ENCODE peak calls at places on chromosomes 7 and 10, in seven cellular contexts. G is stimulated activated naive CD4-positive, alpha-beta T cell; N is H7; X is psoas muscle; V is activated CD4-positive, alpha-beta T cell treated with anti-CD3 and anti-CD28 coated beads for 4 hours; E is stomach; A is mucosa of descending colon. U is an unnamed sample.

GRCh38 chr7:19665399-19666008 is 43.3 kb downstream of the POLR1F start:
- DNase-seq in V (no peak), X (no peak), E (no peak), A (no peak), N (no peak), G (peak), U (no peak)

GRCh38 chr10:69497611-69498390 is 46.5 kb downstream of the TSPAN15 start:
- DNase-seq in N (no peak), E (no peak), A (no peak), G (no peak), V (no peak), X (no peak), U (no peak)

GRCh38 chr7:96401200-96401599 is 79.3 kb upstream of the SLC25A13 start:
- DNase-seq in V (no peak), N (no peak), X (no peak), A (no peak), G (no peak), E (no peak), U (no peak)

GRCh38 chr10:48215148-48215982 is 59.1 kb downstream of the FRMPD2 start:
- DNase-seq in V (no peak), E (peak), N (peak), A (peak), X (no peak), G (no peak), U (peak)

GRCh38 chr7:1210979-1211608 is 21.6 kb upstream of the UNCX start:
- DNase-seq in G (no peak), N (peak), A (no peak), E (no peak), V (no peak), X (no peak), U (no peak)

GRCh38 chr7:7183061-7183832 is 903 bp downstream of the C1GALT1 start:
- DNase-seq in N (peak), V (peak), X (no peak), A (peak), E (peak), G (peak), U (peak)

GRCh38 chr10:120897343-120897742 is 46.2 kb downstream of the WDR11 start:
- DNase-seq in X (no peak), N (no peak), V (no peak), A (no peak), E (no peak), G (no peak), U (no peak)

GRCh38 chr7:107148721-107149120 is 20.1 kb upstream of the HBP1 start:
- DNase-seq in V (no peak), X (no peak), A (no peak), N (no peak), G (no peak), E (no peak), U (no peak)

GRCh38 chr10:95559466-95559865 is 1.7 kb downstream of the SORBS1 start:
- DNase-seq in V (no peak), X (no peak), G (no peak), E (no peak), N (peak), A (no peak), U (no peak)

GRCh38 chr10:132403511-132404168 is 6.6 kb downstream of the PWWP2B start:
- DNase-seq in N (no peak), V (no peak), E (peak), G (no peak), A (no peak), X (peak), U (no peak)

GRCh38 chr10:77643795-77644468 is 6.3 kb upstream of the KCNMA1 start:
- DNase-seq in G (no peak), E (peak), X (no peak), N (peak), A (peak), V (no peak), U (peak)

GRCh38 chr10:15236340-15236739 is 67.8 kb upstream of the NMT2 start:
- DNase-seq in G (no peak), V (no peak), N (no peak), X (no peak), A (no peak), E (no peak), U (no peak)

GRCh38 chr10:124060148-124060720 is 33.2 kb downstream of the CHST15 start:
- DNase-seq in X (no peak), N (no peak), E (no peak), G (no peak), V (no peak), A (no peak), U (no peak)

GRCh38 chr10:15627617-15628196 is 92.0 kb downstream of the ITGA8 start:
- DNase-seq in A (no peak), G (no peak), N (no peak), X (no peak), V (no peak), E (no peak), U (no peak)

GRCh38 chr10:17669185-17669872 is 25.4 kb downstream of the STAM start:
- DNase-seq in N (no peak), A (no peak), V (peak), G (no peak), E (no peak), X (no peak), U (no peak)

GRCh38 chr7:2530076-2530967 is 10.7 kb downstream of the LFNG start:
- DNase-seq in N (no peak), X (peak), V (peak), G (peak), E (no peak), A (peak), U (peak)

GRCh38 chr7:93980744-93981479 is 23.2 kb downstream of the BET1 start:
- DNase-seq in A (no peak), E (no peak), V (no peak), X (no peak), G (no peak), N (no peak), U (no peak)

GRCh38 chr10:86538547-86538946 is 17.0 kb upstream of the WAPL start:
- DNase-seq in N (no peak), E (no peak), A (peak), V (no peak), X (no peak), G (no peak), U (peak)

GRCh38 chr10:99393036-99393435 is 37.4 kb downstream of the GOT1 start:
- DNase-seq in X (no peak), A (no peak), G (no peak), E (no peak), N (peak), V (no peak), U (no peak)

GRCh38 chr7:112596260-112596659 is 115.5 kb downstream of the LSMEM1 start:
- DNase-seq in X (no peak), V (no peak), G (no peak), A (no peak), N (no peak), E (no peak), U (no peak)

GRCh38 chr10:4740471-4740870 is 85.5 kb upstream of the AKR1E2 start:
- DNase-seq in E (no peak), X (no peak), N (no peak), V (no peak), G (no peak), A (no peak), U (no peak)

GRCh38 chr10:51302316-51302715 is 228.0 kb downstream of the PRKG1 start:
- DNase-seq in V (no peak), E (no peak), X (no peak), A (no peak), G (no peak), N (no peak), U (no peak)

GRCh38 chr7:34659676-34660075 is 1.7 kb downstream of the NPSR1 start:
- DNase-seq in A (no peak), G (no peak), V (no peak), N (no peak), E (no peak), X (no peak), U (no peak)

GRCh38 chr10:96991313-96991841 is 159.3 kb downstream of the LCOR start:
- DNase-seq in V (no peak), A (no peak), E (no peak), N (no peak), G (no peak), X (no peak), U (no peak)

GRCh38 chr10:102713483-102713813 is 749 bp downstream of the ARL3 start:
- DNase-seq in G (no peak), N (no peak), E (no peak), X (no peak), A (no peak), V (no peak), U (no peak)

GRCh38 chr7:44965937-44966730 is 12.7 kb downstream of the MYO1G start:
- DNase-seq in A (no peak), E (no peak), G (no peak), X (no peak), N (peak), V (no peak), U (no peak)

GRCh38 chr7:153392726-153393125 is 633.2 kb downstream of the ACTR3B start:
- DNase-seq in X (no peak), V (no peak), N (no peak), E (no peak), G (no peak), A (no peak), U (no peak)

GRCh38 chr10:78292987-78293865 is 259.6 kb downstream of the RPS24 start:
- DNase-seq in X (no peak), V (no peak), N (peak), A (no peak), G (no peak), E (no peak), U (no peak)

GRCh38 chr10:111360260-111360925 is 283.6 kb downstream of the ADRA2A start:
- DNase-seq in X (peak), V (no peak), E (peak), A (peak), G (no peak), N (peak), U (peak)

GRCh38 chr7:91565499-91566331 is 301.5 kb downstream of the FZD1 start:
- DNase-seq in A (no peak), X (peak), E (peak), N (no peak), G (no peak), V (no peak), U (no peak)

GRCh38 chr7:83547526-83547925 is 101.4 kb downstream of the SEMA3E start:
- DNase-seq in G (no peak), N (no peak), E (peak), X (no peak), V (no peak), A (peak), U (no peak)

GRCh38 chr10:131571845-131572244 is 260.3 kb upstream of the TCERG1L start:
- DNase-seq in G (no peak), X (no peak), V (no peak), E (peak), A (no peak), N (no peak), U (no peak)

GRCh38 chr10:57822965-57823364 is 444.7 kb downstream of the IPMK start:
- DNase-seq in A (peak), N (no peak), G (no peak), X (no peak), E (no peak), V (no peak), U (no peak)

GRCh38 chr10:62728479-62728878 is 76.0 kb upstream of the ADO start:
- DNase-seq in N (no peak), A (no peak), V (peak), X (no peak), G (no peak), E (no peak), U (no peak)

GRCh38 chr7:44100458-44101303 is 3.5 kb upstream of the AEBP1 start:
- DNase-seq in E (no peak), A (no peak), V (no peak), N (no peak), G (no peak), X (no peak), U (peak)

GRCh38 chr7:140972876-140973829 is 41.6 kb downstream of the MRPS33 start:
- DNase-seq in V (no peak), N (no peak), A (no peak), E (no peak), G (no peak), X (no peak), U (no peak)

GRCh38 chr10:130301026-130301892 is 165.1 kb downstream of the GLRX3 start:
- DNase-seq in N (no peak), G (peak), V (peak), X (no peak), E (no peak), A (peak), U (no peak)